ENCODE peak calls at places on chromosomes 13 and 19, in six cellular contexts. X is NCI-H82; J is stimulated activated CD8-positive, alpha-beta memory T cell treated with anti-CD3 and anti-CD28 coated beads, Interleukin-2, amount 100 ng/mL, for 48 hours; A is left ventricle myocardium inferior; N is right lobe of liver; D is NCI-H774. K is an unnamed sample.

GRCh38 chr19:18230941-18231734 is 4.9 kb upstream of the PDE4C start:
- DNase-seq in A (no peak), N (no peak), X (no peak), D (no peak), J (no peak), K (no peak)

GRCh38 chr13:72864142-72865035 is 82.5 kb downstream of the PIBF1 start:
- DNase-seq in N (no peak), A (no peak), D (no peak), X (no peak), J (no peak), K (no peak)

GRCh38 chr13:73861136-73861535 is 273.1 kb downstream of the KLF12 start:
- DNase-seq in J (no peak), N (no peak), X (no peak), D (no peak), A (no peak), K (no peak)

GRCh38 chr19:33235996-33236350 is 10.3 kb upstream of the SLC7A10 start:
- DNase-seq in N (no peak), X (no peak), J (no peak), D (no peak), A (no peak), K (no peak)

GRCh38 chr13:79402074-79402635 is 3.9 kb downstream of the RBM26 start:
- DNase-seq in N (no peak), A (no peak), X (no peak), J (no peak), D (no peak), K (no peak)

GRCh38 chr13:99691552-99691951 is 190.3 kb downstream of the TM9SF2 start:
- DNase-seq in D (no peak), A (no peak), N (no peak), X (no peak), J (no peak), K (no peak)

GRCh38 chr13:79937311-79938243 is 403.3 kb downstream of the SPRY2 start:
- DNase-seq in X (no peak), A (no peak), D (no peak), N (no peak), J (no peak), K (no peak)

GRCh38 chr19:6066661-6067646 is 43.3 kb downstream of the RFX2 start:
- DNase-seq in A (peak; percentile 93), D (peak; percentile 97), X (peak; percentile 70), J (no peak), N (peak; percentile 93), K (peak; percentile 85)

GRCh38 chr13:85362980-85363379 is 436.2 kb downstream of the SLITRK6 start:
- DNase-seq in J (no peak), A (no peak), X (no peak), N (no peak), D (no peak), K (no peak)

GRCh38 chr19:42271861-42272534 is 2.9 kb downstream of the CIC start:
- DNase-seq in N (peak; percentile 34), D (no peak), X (no peak), J (no peak), A (no peak), K (peak; percentile 13)

GRCh38 chr13:24654741-24655140 is 25.5 kb upstream of the ATP12A start:
- DNase-seq in J (no peak), D (no peak), A (no peak), N (no peak), X (no peak), K (no peak)

GRCh38 chr19:8702350-8702749 is 3.8 kb upstream of the ACTL9 start:
- DNase-seq in N (no peak), J (no peak), A (no peak), D (no peak), X (no peak), K (no peak)

GRCh38 chr19:35592226-35592625 is 6.3 kb downstream of the PMIS2 start:
- DNase-seq in J (no peak), X (peak; percentile 52), A (no peak), D (peak; percentile 12), N (no peak), K (no peak)

GRCh38 chr19:3213159-3213558 is 11.3 kb upstream of the CELF5 start:
- DNase-seq in D (no peak), X (no peak), N (no peak), A (no peak), J (no peak), K (no peak)

GRCh38 chr13:41505209-41505835 is 48.0 kb downstream of the RGCC start:
- DNase-seq in D (no peak), X (no peak), J (no peak), N (no peak), A (no peak), K (no peak)

GRCh38 chr13:27338816-27339215 is 68.2 kb downstream of the RASL11A start:
- DNase-seq in J (no peak), A (no peak), N (no peak), D (no peak), X (peak; percentile 60), K (no peak)

GRCh38 chr19:1826557-1827521 is 14.8 kb upstream of the ATP8B3 start:
- DNase-seq in A (no peak), J (no peak), D (no peak), X (peak; percentile 39), N (peak; percentile 54), K (no peak)

GRCh38 chr13:99498304-99499161 is 2.7 kb upstream of the TM9SF2 start:
- DNase-seq in N (peak; percentile 98), A (peak; percentile 95), X (peak; percentile 98), D (peak; percentile 97), J (peak; percentile 95), K (peak; percentile 98)

GRCh38 chr13:77724092-77724491 is 26.6 kb downstream of the SLAIN1 start:
- DNase-seq in J (no peak), A (no peak), X (no peak), N (no peak), D (no peak), K (no peak)

GRCh38 chr13:99614465-99614885 is 113.2 kb downstream of the TM9SF2 start:
- DNase-seq in N (peak; percentile 72), J (no peak), X (peak; percentile 81), A (no peak), D (peak; percentile 13), K (no peak)

GRCh38 chr19:42023121-42023942 is 29.3 kb upstream of the ATP1A3 start:
- DNase-seq in D (no peak), J (peak; percentile 16), N (no peak), X (peak; percentile 82), A (no peak), K (peak; percentile 34)

GRCh38 chr13:59112375-59112774 is 1051.4 kb downstream of the DIAPH3 start:
- DNase-seq in A (no peak), X (peak; percentile 95), J (no peak), D (no peak), N (no peak), K (no peak)

GRCh38 chr13:41139296-41139966 is 6.8 kb upstream of the KBTBD6 start:
- DNase-seq in A (no peak), J (no peak), N (no peak), D (no peak), X (no peak), K (no peak)

GRCh38 chr13:33262997-33263396 is 22.6 kb downstream of the STARD13 start:
- DNase-seq in X (peak; percentile 13), J (no peak), N (no peak), D (no peak), A (no peak), K (no peak)

GRCh38 chr13:73242515-73243015 is 183.8 kb downstream of the KLF5 start:
- DNase-seq in A (no peak), N (no peak), X (no peak), D (no peak), J (no peak), K (no peak)

GRCh38 chr19:33740811-33741396 is 55.8 kb upstream of the KCTD15 start:
- DNase-seq in N (no peak), J (peak; percentile 4), D (no peak), X (peak; percentile 15), A (no peak), K (no peak)

GRCh38 chr13:40139896-40140520 is 484.5 kb downstream of the COG6 start:
- DNase-seq in D (no peak), A (no peak), X (no peak), J (no peak), N (no peak), K (no peak)

GRCh38 chr13:51557875-51558604 is 26.2 kb upstream of the WDFY2 start:
- DNase-seq in J (no peak), N (no peak), D (no peak), X (no peak), A (no peak), K (no peak)

GRCh38 chr13:97539651-97540230 is 105.8 kb downstream of the RAP2A start:
- DNase-seq in A (no peak), D (no peak), X (no peak), N (no peak), J (no peak), K (no peak)

GRCh38 chr19:45862564-45863334 is at the start of gene SYMPK:
- DNase-seq in D (peak; percentile 98), N (peak; percentile 99), A (peak; percentile 99), X (peak; percentile 99), J (peak; percentile 98), K (peak; percentile 99)

GRCh38 chr19:7947939-7948338 is 4.5 kb upstream of the TIMM44 start:
- DNase-seq in N (no peak), J (no peak), X (no peak), D (no peak), A (no peak), K (no peak)

GRCh38 chr19:27774337-27774736 is 1438.6 kb downstream of the UQCRFS1 start:
- DNase-seq in N (no peak), J (no peak), X (peak; percentile 28), A (no peak), D (no peak), K (no peak)

GRCh38 chr19:5356918-5357317 is 16.3 kb upstream of the PTPRS start:
- DNase-seq in D (no peak), X (no peak), N (no peak), A (no peak), J (no peak), K (no peak)